ENCODE peak calls at places on chromosomes 2 and 18, in four cellular contexts. B is GDM1, J is GM04504, X is glomerular endothelial cell. O is an unnamed sample.

GRCh38 chr18:13893418-13893760 is 21.9 kb downstream of the MC2R start:
- DNase-seq in B (no peak), J (no peak), X (no peak), O (no peak)

GRCh38 chr18:59127047-59127446 is 12.6 kb upstream of the SEC11C start:
- DNase-seq in B (no peak), J (no peak), X (no peak), O (no peak)

GRCh38 chr2:208254871-208255556 is at the start of gene IDH1:
- DNase-seq in B (peak), J (peak), X (peak), O (peak)

GRCh38 chr2:16773080-16773713 is 107.6 kb upstream of the CYRIA start:
- DNase-seq in B (peak), J (peak), X (peak), O (peak)

GRCh38 chr2:42064417-42064942 is 16.7 kb downstream of the PKDCC start:
- DNase-seq in B (no peak), J (no peak), X (no peak), O (no peak)

GRCh38 chr2:72153026-72153791 is 5.5 kb upstream of the CYP26B1 start:
- DNase-seq in B (no peak), J (no peak), X (no peak), O (no peak)

GRCh38 chr18:25675123-25675850 is 323.3 kb upstream of the ZNF521 start:
- DNase-seq in B (no peak), J (no peak), X (no peak), O (no peak)

GRCh38 chr18:32888311-32888710 is 115.5 kb upstream of the KLHL14 start:
- DNase-seq in B (no peak), J (no peak), X (no peak), O (no peak)

GRCh38 chr2:98334439-98335078 is 11.7 kb upstream of the CNGA3 start:
- DNase-seq in B (no peak), J (peak), X (no peak), O (peak)

GRCh38 chr18:24570716-24571115 is 110.3 kb downstream of the HRH4 start:
- DNase-seq in B (no peak), J (no peak), X (no peak), O (no peak)

GRCh38 chr2:189161894-189162293 is 17.7 kb downstream of the COL5A2 start:
- DNase-seq in B (no peak), J (no peak), X (no peak), O (no peak)

GRCh38 chr18:40676676-40677075 is 1278.4 kb upstream of the PIK3C3 start:
- DNase-seq in B (no peak), J (no peak), X (no peak), O (no peak)